ENCODE peak calls at places on chromosomes 13 and 19, in seven cellular contexts. L, K, U, P, I, R and A are unnamed samples.

GRCh38 chr19:29942404-29943261 is 594 bp downstream of the URI1 start:
- DNase-seq in L (peak; percentile 54), K (peak; percentile 71), U (peak; percentile 84), P (peak; percentile 84), I (peak; percentile 70), R (peak; percentile 73), A (no peak)

GRCh38 chr19:15367439-15367838 is 12.1 kb downstream of the AKAP8 start:
- DNase-seq in L (no peak), K (no peak), U (no peak), P (no peak), I (no peak), R (no peak), A (no peak)

GRCh38 chr13:111110054-111110453 is 5.1 kb upstream of the ARHGEF7 start:
- DNase-seq in L (no peak), K (no peak), U (no peak), P (no peak), I (no peak), R (no peak), A (no peak)

GRCh38 chr13:93244141-93244917 is 17.7 kb downstream of the GPC6 start:
- DNase-seq in L (no peak), K (no peak), U (no peak), P (no peak), I (no peak), R (no peak), A (peak; percentile 70)

GRCh38 chr13:27034678-27035111 is 136.9 kb downstream of the USP12 start:
- DNase-seq in L (no peak), K (no peak), U (peak; percentile 75), P (no peak), I (no peak), R (no peak), A (no peak)

GRCh38 chr13:25802579-25802978 is 249.2 kb downstream of the SHISA2 start:
- DNase-seq in L (no peak), K (no peak), U (no peak), P (no peak), I (no peak), R (no peak), A (no peak)

GRCh38 chr13:33186851-33187250 is 98.7 kb downstream of the STARD13 start:
- DNase-seq in L (no peak), K (no peak), U (no peak), P (no peak), I (no peak), R (no peak), A (no peak)

GRCh38 chr19:46015080-46015960 is 7.5 kb downstream of the PGLYRP1 start:
- DNase-seq in L (peak; percentile 82), K (peak; percentile 90), U (peak; percentile 99), P (peak; percentile 70), I (peak; percentile 29), R (no peak), A (no peak)

GRCh38 chr13:66689628-66690027 is 540.5 kb downstream of the PCDH9 start:
- DNase-seq in L (no peak), K (no peak), U (no peak), P (no peak), I (peak; percentile 58), R (no peak), A (no peak)

GRCh38 chr13:79030513-79030912 is 371.6 kb upstream of the OBI1 start:
- DNase-seq in L (no peak), K (no peak), U (no peak), P (no peak), I (no peak), R (no peak), A (no peak)

GRCh38 chr13:70747305-70747704 is 639.1 kb upstream of the KLHL1 start:
- DNase-seq in L (no peak), K (no peak), U (no peak), P (no peak), I (no peak), R (no peak), A (no peak)

GRCh38 chr19:17719730-17720486 is 628 bp downstream of the MAP1S start:
- DNase-seq in L (no peak), K (peak; percentile 73), U (peak; percentile 80), P (peak; percentile 27), I (no peak), R (no peak), A (no peak)

GRCh38 chr19:41369769-41370168 is 5.8 kb upstream of the B9D2 start:
- DNase-seq in L (no peak), K (no peak), U (no peak), P (no peak), I (no peak), R (no peak), A (no peak)

GRCh38 chr13:94480672-94481145 is 1.2 kb upstream of the DCT start:
- DNase-seq in L (no peak), K (no peak), U (no peak), P (no peak), I (no peak), R (no peak), A (no peak)

GRCh38 chr19:45403781-45404556 is 900 bp downstream of the PPP1R13L start:
- DNase-seq in L (no peak), K (peak; percentile 73), U (peak; percentile 88), P (peak; percentile 89), I (peak; percentile 46), R (no peak), A (no peak)

GRCh38 chr19:39007096-39007495 is 25.3 kb downstream of the FBXO27 start:
- DNase-seq in L (no peak), K (no peak), U (no peak), P (no peak), I (no peak), R (no peak), A (no peak)

GRCh38 chr19:28436320-28436719 is 776.6 kb downstream of the UQCRFS1 start:
- DNase-seq in L (no peak), K (no peak), U (no peak), P (no peak), I (no peak), R (no peak), A (no peak)

GRCh38 chr13:111636804-111637203 is 316.4 kb downstream of the TEX29 start:
- DNase-seq in L (no peak), K (no peak), U (no peak), P (no peak), I (no peak), R (no peak), A (no peak)

GRCh38 chr13:111929036-111929616 is 137.8 kb upstream of the SOX1 start:
- DNase-seq in L (no peak), K (peak; percentile 18), U (no peak), P (no peak), I (no peak), R (peak; percentile 27), A (peak; percentile 61)

GRCh38 chr13:63731896-63732295 is 2316.2 kb upstream of the PCDH20 start:
- DNase-seq in L (no peak), K (peak; percentile 39), U (no peak), P (no peak), I (no peak), R (no peak), A (no peak)

GRCh38 chr13:30743319-30744055 is 8.1 kb downstream of the ALOX5AP start:
- DNase-seq in L (no peak), K (peak; percentile 29), U (no peak), P (no peak), I (no peak), R (no peak), A (no peak)

GRCh38 chr13:113531041-113531873 is 40.7 kb upstream of the DCUN1D2 start:
- DNase-seq in L (no peak), K (no peak), U (peak; percentile 24), P (no peak), I (no peak), R (peak; percentile 43), A (peak; percentile 77)